ENCODE peak calls at places on chromosomes 2 and 18, in five cellular contexts. T, Q, N, B and R are unnamed samples.

GRCh38 chr18:9101730-9102390 is 639 bp upstream of the NDUFV2 start:
- DNase-seq in Q (no peak), B (no peak), T (no peak), N (peak), R (no peak)

GRCh38 chr2:46076251-46076650 is 221.0 kb upstream of the EPAS1 start:
- DNase-seq in Q (no peak), N (no peak), B (no peak), T (no peak), R (no peak)

GRCh38 chr2:121071058-121071504 is 213.9 kb downstream of the TFCP2L1 start:
- DNase-seq in T (peak), Q (peak), B (peak), N (peak), R (peak)

GRCh38 chr2:72135921-72136320 is 11.7 kb downstream of the CYP26B1 start:
- DNase-seq in T (peak), B (no peak), N (no peak), Q (no peak), R (no peak)

GRCh38 chr2:263774-264492 is at the start of gene SH3YL1:
- DNase-seq in B (no peak), N (no peak), T (peak), Q (peak), R (peak)

GRCh38 chr2:240111253-240111652 is 24.9 kb downstream of the COPS9 start:
- DNase-seq in N (no peak), Q (no peak), T (no peak), B (no peak), R (no peak)

GRCh38 chr2:120100627-120101026 is 87.8 kb downstream of the EPB41L5 start:
- DNase-seq in B (no peak), Q (no peak), T (no peak), N (no peak), R (no peak)

GRCh38 chr18:68713131-68713530 is 1.8 kb downstream of the TMX3 start:
- DNase-seq in N (no peak), B (no peak), T (no peak), Q (no peak), R (no peak)

GRCh38 chr2:190053426-190053825 is 9.1 kb downstream of the MSTN start:
- DNase-seq in N (no peak), B (no peak), Q (no peak), T (no peak), R (no peak)

GRCh38 chr2:237355726-237356125 is 58.2 kb downstream of the COL6A3 start:
- DNase-seq in B (no peak), Q (no peak), N (no peak), T (no peak), R (no peak)

GRCh38 chr2:158467248-158467647 is 10.5 kb downstream of the PKP4 start:
- DNase-seq in N (no peak), B (no peak), T (no peak), Q (no peak), R (no peak)

GRCh38 chr2:165533331-165533730 is 63.8 kb downstream of the CSRNP3 start:
- DNase-seq in Q (no peak), B (no peak), N (no peak), T (no peak), R (no peak)

GRCh38 chr18:2948038-2948437 is 64.9 kb downstream of the LPIN2 start:
- DNase-seq in N (peak), T (no peak), Q (no peak), B (no peak), R (no peak)

GRCh38 chr2:199895406-199895805 is 15.7 kb upstream of the C2orf69 start:
- DNase-seq in Q (no peak), B (no peak), N (no peak), T (no peak), R (no peak)

GRCh38 chr2:54503192-54503591 is 47.1 kb downstream of the SPTBN1 start:
- DNase-seq in Q (peak), T (no peak), B (no peak), N (no peak), R (peak)

GRCh38 chr2:219485201-219485580 is 13.5 kb upstream of the GMPPA start:
- DNase-seq in N (no peak), Q (no peak), B (no peak), T (no peak), R (no peak)